ENCODE peak calls at places on chromosomes 2 and 18, in seven cellular contexts. E is naive B cell; B is hypothalamus; M is activated T-cell treated with anti-CD3 and anti-CD28 coated beads for 4 hours; O is putamen; U is stimulated activated naive CD4-positive, alpha-beta T cell treated with Interleukin-2 at 50 U/mL for 16 hours; K is iris pigment epithelial cell. C is an unnamed sample.

GRCh38 chr2:196170681-196171247 is 614 bp downstream of the STK17B start:
- DNase-seq in B (peak), E (peak), M (no peak), U (no peak), K (peak), O (no peak), C (peak)

GRCh38 chr2:175855794-175856453 is 146.1 kb downstream of the LNPK start:
- DNase-seq in B (no peak), O (no peak), M (no peak), U (no peak), E (no peak), K (peak), C (no peak)

GRCh38 chr2:25324905-25325592 is 16.7 kb downstream of the DNMT3A start:
- DNase-seq in M (no peak), B (no peak), E (no peak), U (peak), K (peak), O (peak), C (no peak)

GRCh38 chr2:178592655-178593054 is 112.4 kb downstream of the PLEKHA3 start:
- DNase-seq in U (no peak), O (no peak), K (no peak), B (no peak), E (no peak), M (no peak), C (no peak)

GRCh38 chr18:35267809-35268208 is 22.2 kb downstream of the ZSCAN30 start:
- DNase-seq in U (no peak), E (no peak), B (no peak), O (no peak), K (no peak), M (peak), C (no peak)

GRCh38 chr2:101173707-101174295 is 22.6 kb upstream of the TBC1D8 start:
- DNase-seq in B (no peak), K (no peak), U (no peak), O (no peak), M (no peak), E (peak), C (no peak)

GRCh38 chr2:126504953-126505352 is 151.0 kb upstream of the GYPC start:
- DNase-seq in K (no peak), B (no peak), E (no peak), U (no peak), O (no peak), M (no peak), C (no peak)

GRCh38 chr2:37656512-37657423 is 14.7 kb downstream of the CDC42EP3 start:
- DNase-seq in O (no peak), M (no peak), E (no peak), U (peak), K (no peak), B (no peak), C (no peak)

GRCh38 chr18:3115430-3116025 is 102.6 kb upstream of the LPIN2 start:
- DNase-seq in K (no peak), M (no peak), O (no peak), U (no peak), E (no peak), B (no peak), C (no peak)

GRCh38 chr2:43939695-43940094 is 56.1 kb downstream of the LRPPRC start:
- DNase-seq in U (no peak), E (no peak), O (peak), M (no peak), K (no peak), B (no peak), C (peak)

GRCh38 chr2:8732601-8733000 is 50.7 kb downstream of the ID2 start:
- DNase-seq in E (no peak), M (no peak), K (no peak), U (no peak), O (no peak), B (no peak), C (no peak)

GRCh38 chr18:22467760-22468553 is 50.2 kb upstream of the CTAGE1 start:
- DNase-seq in B (no peak), E (no peak), M (no peak), O (no peak), K (peak), U (no peak), C (no peak)

GRCh38 chr2:172674034-172674967 is 61.3 kb upstream of the RAPGEF4 start:
- DNase-seq in O (no peak), K (peak), B (no peak), E (no peak), M (peak), U (no peak), C (no peak)

GRCh38 chr2:70190086-70190412 is 770 bp downstream of the C2orf42 start:
- DNase-seq in M (no peak), O (no peak), U (peak), B (no peak), K (no peak), E (no peak), C (peak)

GRCh38 chr2:1032030-1032429 is 81.4 kb downstream of the SNTG2 start:
- DNase-seq in B (no peak), K (no peak), U (peak), E (no peak), M (no peak), O (peak), C (no peak)

GRCh38 chr2:33598472-33599174 is 476 bp downstream of the FAM98A start:
- DNase-seq in O (no peak), E (no peak), B (no peak), U (peak), K (peak), M (peak), C (no peak)

GRCh38 chr2:144354953-144355352 is 165.0 kb downstream of the ZEB2 start:
- DNase-seq in K (peak), O (no peak), E (no peak), U (no peak), M (no peak), B (no peak), C (no peak)

GRCh38 chr2:10408649-10409579 is 39.2 kb downstream of the ODC1 start:
- DNase-seq in M (peak), K (peak), U (peak), E (peak), B (peak), O (peak), C (peak)

GRCh38 chr2:113357071-113357470 is 78.3 kb upstream of the PAX8 start:
- DNase-seq in O (no peak), K (no peak), B (no peak), U (no peak), M (no peak), E (no peak), C (no peak)

GRCh38 chr2:50547521-50547920 is 484.4 kb downstream of the NRXN1 start:
- DNase-seq in O (no peak), E (no peak), M (no peak), K (peak), B (no peak), U (no peak), C (no peak)

GRCh38 chr2:70743677-70744076 is 24.3 kb downstream of the ADD2 start:
- DNase-seq in U (no peak), B (no peak), K (no peak), O (no peak), M (no peak), E (no peak), C (no peak)

GRCh38 chr2:30860715-30861114 is 53.5 kb upstream of the CAPN13 start:
- DNase-seq in U (no peak), E (no peak), B (no peak), O (no peak), K (no peak), M (no peak), C (no peak)

GRCh38 chr18:61589724-61590065 is 256.5 kb downstream of the CDH20 start:
- DNase-seq in K (peak), B (no peak), M (no peak), E (no peak), O (no peak), U (no peak), C (no peak)

C was measured in NCI-H2227 treated with DMSO at 0.1 percent for 48 hours.